ENCODE peak calls at places on chromosomes 2 and 18, in four cellular contexts. A is amygdala; Z is stimulated activated CD4-positive, alpha-beta T cell treated with anti-CD3 and anti-CD28 coated beads, TNF-alpha, amount 100 ng/mL, for 1 hour; D is HT1080. X is an unnamed sample.

GRCh38 chr2:165610591-165611029 is 141.1 kb downstream of the CSRNP3 start:
- DNase-seq in A (no peak), Z (no peak), D (no peak), X (no peak)

GRCh38 chr2:27194538-27195354 is 17.1 kb upstream of the ATRAID start:
- DNase-seq in A (no peak), Z (no peak), D (no peak), X (no peak)

GRCh38 chr2:189762229-189762550 is 402 bp downstream of the OSGEPL1 start:
- DNase-seq in A (no peak), Z (no peak), D (no peak), X (no peak)

GRCh38 chr2:235460548-235461047 is 33.2 kb upstream of the AGAP1 start:
- DNase-seq in A (no peak), Z (no peak), D (no peak), X (no peak)

GRCh38 chr18:79424880-79425572 is 29.3 kb downstream of the NFATC1 start:
- DNase-seq in A (no peak), Z (no peak), D (no peak), X (no peak)

GRCh38 chr18:24601624-24602023 is 141.2 kb downstream of the HRH4 start:
- DNase-seq in A (no peak), Z (no peak), D (no peak), X (no peak)

GRCh38 chr2:79085382-79085781 is 2.4 kb downstream of the REG1B start:
- DNase-seq in A (no peak), Z (no peak), D (no peak), X (no peak)

GRCh38 chr2:98912957-98913915 is 22.8 kb downstream of the CRACDL start:
- DNase-seq in A (no peak), Z (no peak), D (peak; percentile 61), X (no peak)

GRCh38 chr18:29147944-29148343 is 971.0 kb upstream of the CDH2 start:
- DNase-seq in A (no peak), Z (no peak), D (peak; percentile 71), X (no peak)

GRCh38 chr18:614193-614592 is 17.4 kb downstream of the CLUL1 start:
- DNase-seq in A (no peak), Z (no peak), D (no peak), X (no peak)

GRCh38 chr2:205188516-205189138 is 493.7 kb upstream of the NRP2 start:
- DNase-seq in A (no peak), Z (no peak), D (peak; percentile 57), X (no peak)

GRCh38 chr18:79680100-79680879 is 687 bp downstream of the CTDP1 start:
- DNase-seq in A (no peak), Z (no peak), D (peak; percentile 36), X (no peak)

GRCh38 chr2:60230596-60230995 is 322.9 kb downstream of the BCL11A start:
- DNase-seq in A (no peak), Z (no peak), D (no peak), X (no peak)

GRCh38 chr18:28999711-29000110 is 822.8 kb upstream of the CDH2 start:
- DNase-seq in A (no peak), Z (no peak), D (no peak), X (no peak)

GRCh38 chr2:127032601-127033000 is 74.4 kb downstream of the BIN1 start:
- DNase-seq in A (no peak), Z (no peak), D (no peak), X (no peak)

GRCh38 chr2:121279476-121279875 is 5.5 kb downstream of the TFCP2L1 start:
- DNase-seq in A (no peak), Z (no peak), D (no peak), X (no peak)

GRCh38 chr2:163641986-163642385 is 93.8 kb downstream of the FIGN start:
- DNase-seq in A (no peak), Z (no peak), D (no peak), X (no peak)

GRCh38 chr2:23549821-23550535 is 165.0 kb downstream of the KLHL29 start:
- DNase-seq in A (no peak), Z (no peak), D (peak; percentile 56), X (no peak)

GRCh38 chr2:170076189-170076588 is 101.8 kb upstream of the MYO3B start:
- DNase-seq in A (no peak), Z (no peak), D (no peak), X (no peak)

GRCh38 chr2:110818767-110819481 is 86.6 kb downstream of the ACOXL start:
- DNase-seq in A (no peak), Z (no peak), D (no peak), X (no peak)

GRCh38 chr18:51195602-51196115 is 1.8 kb downstream of the MEX3C start:
- DNase-seq in A (no peak), Z (no peak), D (peak; percentile 67), X (no peak)

GRCh38 chr2:224576098-224576715 is 9.0 kb downstream of the CUL3 start:
- DNase-seq in A (no peak), Z (no peak), D (no peak), X (no peak)

GRCh38 chr2:172178035-172178434 is 75.3 kb upstream of the DLX2 start:
- DNase-seq in A (no peak), Z (no peak), D (peak; percentile 81), X (no peak)

GRCh38 chr2:143525536-143525935 is 396.3 kb downstream of the ARHGAP15 start:
- DNase-seq in A (no peak), Z (no peak), D (no peak), X (no peak)

GRCh38 chr2:79576431-79576830 is 63.6 kb downstream of the CTNNA2 start:
- DNase-seq in A (no peak), Z (no peak), D (no peak), X (no peak)